ENCODE peak calls at places on chromosomes 5 and 9, in four cellular contexts. G, Z, R and N are unnamed samples.

GRCh38 chr9:87290241-87290700 is 207.4 kb upstream of the DAPK1 start:
- DNase-seq in G (no peak), Z (no peak), R (no peak), N (no peak)

GRCh38 chr5:82222597-82223574 is 55.3 kb downstream of the RPS23 start:
- DNase-seq in R (no peak), Z (no peak), G (no peak), N (no peak)

GRCh38 chr9:95741631-95742030 is 133.9 kb upstream of the ERCC6L2 start:
- DNase-seq in Z (no peak), R (no peak), G (no peak), N (no peak)

GRCh38 chr5:107821288-107821687 is 150.6 kb upstream of the EFNA5 start:
- DNase-seq in G (no peak), Z (no peak), R (no peak), N (no peak)

GRCh38 chr9:36470891-36471290 is 70.8 kb upstream of the RNF38 start:
- DNase-seq in G (peak), Z (peak), R (no peak), N (no peak)

GRCh38 chr5:93665649-93666048 is 75.8 kb downstream of the POU5F2 start:
- DNase-seq in Z (no peak), R (no peak), G (no peak), N (no peak)

GRCh38 chr5:2204366-2205184 is 321.9 kb upstream of the IRX4 start:
- DNase-seq in Z (no peak), G (no peak), R (no peak), N (no peak)

GRCh38 chr9:35186524-35186923 is 24.7 kb downstream of the UNC13B start:
- DNase-seq in G (no peak), R (peak), Z (no peak), N (no peak)

GRCh38 chr5:154198611-154199230 is 8.2 kb downstream of the GALNT10 start:
- DNase-seq in Z (no peak), G (no peak), R (no peak), N (no peak)

GRCh38 chr9:79684711-79685575 is 113.2 kb downstream of the TLE4 start:
- DNase-seq in R (no peak), Z (no peak), G (no peak), N (no peak)

GRCh38 chr9:124768275-124768674 is 2.8 kb downstream of the NR6A1 start:
- DNase-seq in Z (no peak), R (no peak), G (no peak), N (no peak)

GRCh38 chr9:124766326-124766725 is 4.8 kb downstream of the NR6A1 start:
- DNase-seq in R (no peak), Z (no peak), G (no peak), N (no peak)

GRCh38 chr9:124767830-124768229 is 3.3 kb downstream of the NR6A1 start:
- DNase-seq in R (no peak), Z (no peak), G (no peak), N (no peak)

GRCh38 chr9:124765439-124765835 is 5.7 kb downstream of the NR6A1 start:
- DNase-seq in G (no peak), Z (no peak), R (no peak), N (no peak)

DNA sequence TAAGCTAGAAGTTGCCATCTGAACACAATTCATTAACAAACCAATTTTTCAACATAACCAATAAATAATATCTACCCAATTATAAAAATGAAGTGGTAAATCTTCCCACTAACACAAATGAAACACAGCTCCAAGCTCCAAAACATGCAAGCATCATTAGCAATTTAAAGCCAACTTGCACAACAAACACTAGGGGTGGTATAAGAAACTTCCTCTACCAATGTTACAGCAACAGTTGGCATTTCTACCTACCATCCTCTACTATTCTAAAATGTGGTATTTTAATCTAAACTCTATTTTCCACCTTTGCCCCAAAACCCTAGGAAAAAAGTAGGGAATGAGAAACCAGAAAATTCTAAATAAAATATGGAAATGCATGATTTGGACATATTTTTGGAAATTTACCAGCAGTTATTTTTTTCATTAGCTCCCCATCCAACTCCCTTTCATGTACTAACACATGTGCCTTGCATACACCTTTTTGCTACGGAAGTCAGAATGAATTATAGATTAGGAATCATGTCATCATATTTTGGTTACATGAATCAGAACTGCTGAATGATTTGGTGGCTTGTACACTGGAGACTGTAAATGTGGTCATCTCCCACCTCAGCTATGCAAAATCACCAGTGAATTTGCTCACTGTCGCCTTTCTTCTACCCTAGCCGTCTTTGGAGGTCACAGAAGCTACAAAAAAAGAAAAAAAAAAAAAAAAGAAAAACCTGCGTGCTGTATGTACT is 4.1 kb downstream of the NR6A1 start:
- DNase-seq in R (no peak), Z (no peak), G (no peak), N (no peak)
- TF ChIP-seq CTCF in R (peak), Z (no peak), G (peak), N (peak)

GRCh38 chr9:86099695-86100364 is 472 bp upstream of the GOLM1 start:
- DNase-seq in R (no peak), Z (no peak), G (no peak), N (no peak)
- TF ChIP-seq CTCF in R (no peak), Z (no peak), G (no peak), N (peak)

GRCh38 chr9:32703635-32704034 is 68.2 kb upstream of the TAF1L start:
- DNase-seq in G (no peak), R (no peak), Z (no peak), N (no peak)
- TF ChIP-seq CTCF in G (no peak), R (peak), Z (no peak), N (no peak)

GRCh38 chr5:75138674-75139073 is 86.3 kb upstream of the GCNT4 start:
- DNase-seq in G (no peak), R (no peak), Z (no peak), N (no peak)
- TF ChIP-seq CTCF in G (no peak), R (no peak), Z (no peak), N (no peak)

DNA sequence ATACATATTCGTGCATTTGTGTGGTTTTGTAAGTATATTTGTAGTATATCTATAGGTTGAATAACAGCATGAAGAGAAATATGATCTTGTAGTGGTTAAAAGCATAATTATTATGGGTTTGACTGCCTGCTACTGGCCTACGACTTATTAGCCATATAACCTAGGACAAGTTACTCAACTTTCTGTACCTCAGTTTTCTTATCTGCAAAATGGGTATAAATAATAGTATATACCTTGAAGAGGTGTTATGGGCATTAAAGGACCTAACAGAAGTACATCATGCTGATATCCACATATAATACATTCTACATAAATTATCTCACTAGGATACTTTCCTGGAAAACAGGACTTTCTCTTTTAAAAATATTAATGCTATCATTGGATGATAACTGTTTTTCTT is 118.3 kb upstream of the ELL2 start:
- DNase-seq in G (no peak), R (no peak), Z (no peak), N (no peak)
- TF ChIP-seq CTCF in G (no peak), R (no peak), Z (no peak), N (no peak)

GRCh38 chr5:42377496-42377895 is 45.7 kb upstream of the GHR start:
- DNase-seq in G (no peak), R (no peak), Z (no peak), N (no peak)
- TF ChIP-seq CTCF in G (no peak), R (no peak), Z (no peak), N (no peak)

DNA sequence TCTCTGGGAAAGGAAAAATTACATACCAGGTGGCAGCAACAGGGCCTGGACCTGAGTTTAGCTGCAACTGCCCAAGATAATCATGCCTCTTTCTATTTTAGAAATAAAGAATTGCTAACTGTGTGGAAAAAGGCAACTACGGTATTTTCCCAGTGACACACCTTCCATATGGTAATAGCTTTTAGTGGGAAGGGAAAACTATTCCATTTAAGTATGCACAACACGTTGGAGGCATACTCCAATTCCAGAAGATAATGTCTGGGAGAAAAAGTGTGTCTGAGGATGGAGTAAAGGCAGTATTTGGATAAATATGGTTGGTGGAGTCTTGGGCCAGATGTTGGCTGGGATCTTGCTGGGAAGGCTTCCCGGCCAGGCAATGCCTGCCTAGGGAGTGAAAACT is 40.7 kb downstream of the SH3PXD2B start:
- DNase-seq in G (no peak), R (no peak), Z (no peak), N (no peak)
- TF ChIP-seq CTCF in G (no peak), R (no peak), Z (no peak), N (no peak)

GRCh38 chr9:114678130-114678529 is 3.9 kb downstream of the TEX48 start:
- DNase-seq in G (no peak), Z (no peak), R (no peak), N (no peak)

GRCh38 chr9:114674076-114674797 is 7.8 kb downstream of the TEX48 start:
- DNase-seq in Z (no peak), R (no peak), G (no peak), N (no peak)

GRCh38 chr9:114671605-114672004 is 10.4 kb downstream of the TEX48 start:
- DNase-seq in R (no peak), Z (no peak), G (no peak), N (no peak)

GRCh38 chr9:114677418-114677817 is 4.6 kb downstream of the TEX48 start:
- DNase-seq in R (peak), G (no peak), Z (no peak), N (no peak)

DNA sequence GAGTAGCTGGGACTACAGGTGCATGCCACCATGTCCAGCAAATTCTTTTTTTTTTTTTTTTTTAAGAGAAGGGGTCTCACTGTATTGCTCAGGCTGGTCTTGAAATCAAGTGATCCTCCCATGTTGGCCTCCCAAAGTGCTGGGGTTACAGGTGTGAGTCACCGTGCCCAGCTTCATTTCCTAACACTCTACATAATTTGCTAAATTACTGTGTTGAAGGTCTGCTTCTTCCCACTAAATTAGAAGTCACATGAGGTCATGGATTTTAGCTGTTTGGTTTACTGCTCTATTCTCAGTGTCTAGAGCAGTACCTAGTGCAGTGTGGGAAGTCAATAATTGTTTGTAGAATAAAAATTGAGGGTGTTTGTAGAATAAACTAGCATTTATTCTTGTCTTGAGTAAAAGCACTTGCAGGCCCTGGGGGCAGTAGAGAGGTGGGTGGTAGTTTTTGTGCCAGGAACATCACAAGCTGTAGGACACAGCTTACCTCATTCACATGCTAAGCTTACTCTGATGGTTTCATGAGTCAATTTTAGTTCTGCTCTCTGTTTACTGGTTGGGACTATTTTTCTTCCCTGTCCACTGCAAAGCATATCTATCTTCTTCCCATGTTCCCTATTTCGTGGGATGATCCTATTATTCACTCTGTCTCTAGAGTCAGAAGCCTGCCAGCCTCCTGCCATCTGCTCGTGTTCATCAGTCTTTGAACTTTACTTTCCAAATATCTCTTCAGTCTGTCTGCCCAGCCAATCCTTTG is 7.0 kb downstream of the TEX48 start:
- DNase-seq in G (no peak), R (no peak), Z (no peak), N (no peak)
- TF ChIP-seq CTCF in G (no peak), R (no peak), Z (no peak), N (no peak)

DNA sequence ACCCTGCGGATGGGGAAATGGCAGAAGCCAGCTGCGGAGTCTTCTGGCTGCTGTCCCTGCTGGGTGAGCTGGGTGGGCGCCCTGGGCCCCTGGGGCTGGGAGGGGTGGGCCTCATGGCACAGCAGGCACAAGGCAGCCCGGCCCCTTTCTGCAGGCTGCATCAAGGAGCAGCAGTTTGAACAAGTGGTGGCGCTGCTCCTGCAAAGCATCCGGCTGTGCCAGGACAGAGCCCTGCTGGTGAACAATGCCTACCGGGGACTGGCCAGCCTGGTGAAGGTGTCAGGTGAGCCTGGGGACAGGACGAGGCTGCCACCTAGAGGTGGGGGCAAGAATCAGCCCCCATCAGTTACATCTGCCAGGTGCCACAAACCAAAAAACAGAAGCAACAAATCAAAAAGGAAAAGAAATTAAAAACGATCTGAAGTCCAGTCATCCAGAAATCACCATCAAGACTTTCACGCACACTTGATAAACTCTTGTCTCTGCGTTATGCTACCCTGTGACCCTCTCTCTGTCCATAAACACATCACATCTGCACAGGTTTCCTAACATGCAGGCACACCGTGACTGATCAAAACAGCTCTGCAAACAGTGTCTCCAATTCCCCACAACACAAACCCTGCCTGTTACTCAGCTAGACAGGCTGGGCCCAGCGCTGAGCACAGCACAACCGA is 13.9 kb downstream of the REXO4 start:
- DNase-seq in R (peak), G (peak), Z (peak), N (no peak)
- TF ChIP-seq CTCF in R (peak), G (peak), Z (peak), N (peak)

GRCh38 chr9:133127340-133127981 is 6.4 kb upstream of the RALGDS start:
- DNase-seq in R (no peak), Z (peak), G (peak), N (no peak)
- TF ChIP-seq CTCF in R (no peak), Z (no peak), G (no peak), N (no peak)